ENCODE peak calls at places on chromosome 5, in seven cellular contexts. A is heart right ventricle, B is cardiac muscle cell, W is tibial artery, X is IMR-90, Q is colonic mucosa, M is GM12865. J is an unnamed sample.

GRCh38 chr5:179115845-179116524 is 55.8 kb downstream of the ZNF354C start:
- DNase-seq in A (no peak), B (no peak), W (no peak), X (no peak), Q (peak), M (no peak), J (peak)

GRCh38 chr5:154478224-154478565 is at the start of gene HAND1:
- DNase-seq in A (peak), B (no peak), W (no peak), X (no peak), Q (peak), M (no peak), J (no peak)

GRCh38 chr5:130710596-130710995 is 454.5 kb downstream of the HINT1 start:
- DNase-seq in A (no peak), B (peak), W (no peak), X (no peak), Q (peak), M (no peak), J (no peak)

GRCh38 chr5:147930759-147931158 is 24.4 kb upstream of the C5orf46 start:
- DNase-seq in A (no peak), B (no peak), W (no peak), X (no peak), Q (no peak), M (no peak), J (no peak)

GRCh38 chr5:179146277-179146676 is 86.1 kb downstream of the ZNF354C start:
- DNase-seq in A (no peak), B (no peak), W (no peak), X (no peak), Q (no peak), M (no peak), J (no peak)

GRCh38 chr5:5332287-5332686 is 90.2 kb upstream of the ICE1 start:
- DNase-seq in A (no peak), B (no peak), W (no peak), X (no peak), Q (no peak), M (no peak), J (no peak)

GRCh38 chr5:179345429-179346321 is at the start of gene ADAMTS2:
- DNase-seq in A (peak), B (peak), W (peak), X (peak), Q (peak), M (no peak), J (no peak)

GRCh38 chr5:89596821-89597220 is 713.8 kb upstream of the MEF2C start:
- DNase-seq in A (no peak), B (no peak), W (no peak), X (no peak), Q (no peak), M (no peak), J (no peak)

GRCh38 chr5:120293796-120294195 is 170.3 kb upstream of the PRR16 start:
- DNase-seq in A (no peak), B (peak), W (no peak), X (peak), Q (no peak), M (no peak), J (no peak)

GRCh38 chr5:116573617-116574431 is 799 bp downstream of the SEMA6A start:
- DNase-seq in A (peak), B (no peak), W (peak), X (no peak), Q (peak), M (peak), J (no peak)

GRCh38 chr5:144429405-144429804 is 258.7 kb downstream of the KCTD16 start:
- DNase-seq in A (no peak), B (no peak), W (no peak), X (no peak), Q (no peak), M (no peak), J (no peak)

GRCh38 chr5:59034498-59035186 is 451.8 kb downstream of the RAB3C start:
- DNase-seq in A (no peak), B (peak), W (no peak), X (peak), Q (no peak), M (peak), J (no peak)

GRCh38 chr5:141245250-141245717 is at the start of gene PCDHB15:
- DNase-seq in A (peak), B (peak), W (no peak), X (no peak), Q (no peak), M (no peak), J (no peak)

GRCh38 chr5:179763215-179763945 is 30.4 kb upstream of the LTC4S start:
- DNase-seq in A (peak), B (peak), W (peak), X (peak), Q (peak), M (peak), J (no peak)

GRCh38 chr5:137466888-137467287 is 32.2 kb downstream of the SPOCK1 start:
- DNase-seq in A (no peak), B (peak), W (peak), X (no peak), Q (no peak), M (no peak), J (no peak)

GRCh38 chr5:59596586-59597348 is 296.8 kb downstream of the PDE4D start:
- DNase-seq in A (no peak), B (peak), W (no peak), X (peak), Q (no peak), M (no peak), J (no peak)

GRCh38 chr5:3684118-3684517 is 88.5 kb downstream of the IRX1 start:
- DNase-seq in A (no peak), B (no peak), W (no peak), X (no peak), Q (no peak), M (no peak), J (no peak)

GRCh38 chr5:180463916-180464602 is 30.1 kb upstream of the CNOT6 start:
- DNase-seq in A (no peak), B (no peak), W (no peak), X (no peak), Q (no peak), M (no peak), J (no peak)

GRCh38 chr5:10935536-10935935 is 174.5 kb upstream of the DAP start:
- DNase-seq in A (no peak), B (no peak), W (no peak), X (no peak), Q (no peak), M (no peak), J (no peak)

GRCh38 chr5:71887680-71888079 is 168.6 kb downstream of the CARTPT start:
- DNase-seq in A (no peak), B (peak), W (no peak), X (peak), Q (no peak), M (peak), J (no peak)

GRCh38 chr5:74386571-74387334 is 253.8 kb downstream of the ENC1 start:
- DNase-seq in A (no peak), B (no peak), W (no peak), X (peak), Q (no peak), M (no peak), J (no peak)

GRCh38 chr5:116837876-116838568 is 263.4 kb upstream of the SEMA6A start:
- DNase-seq in A (no peak), B (peak), W (no peak), X (no peak), Q (no peak), M (no peak), J (no peak)

GRCh38 chr5:94667937-94668336 is 49.5 kb downstream of the SLF1 start:
- DNase-seq in A (no peak), B (no peak), W (no peak), X (no peak), Q (no peak), M (no peak), J (no peak)

GRCh38 chr5:75623846-75624245 is 12.6 kb downstream of the ANKDD1B start:
- DNase-seq in A (no peak), B (peak), W (no peak), X (peak), Q (no peak), M (no peak), J (no peak)

GRCh38 chr5:92504346-92504745 is 1076.7 kb downstream of the NR2F1-AS1 start:
- DNase-seq in A (no peak), B (no peak), W (no peak), X (peak), Q (no peak), M (peak), J (no peak)

GRCh38 chr5:130068988-130069387 is 164.7 kb downstream of the CHSY3 start:
- DNase-seq in A (no peak), B (no peak), W (no peak), X (no peak), Q (no peak), M (no peak), J (no peak)

GRCh38 chr5:69075522-69076169 is 18.2 kb upstream of the SLC30A5 start:
- DNase-seq in A (no peak), B (no peak), W (no peak), X (no peak), Q (peak), M (no peak), J (no peak)

GRCh38 chr5:69078921-69079537 is 14.8 kb upstream of the SLC30A5 start:
- DNase-seq in A (no peak), B (no peak), W (no peak), X (no peak), Q (no peak), M (no peak), J (no peak)

GRCh38 chr5:69079556-69079955 is 14.3 kb upstream of the SLC30A5 start:
- DNase-seq in A (no peak), B (no peak), W (no peak), X (no peak), Q (no peak), M (no peak), J (no peak)

DNA sequence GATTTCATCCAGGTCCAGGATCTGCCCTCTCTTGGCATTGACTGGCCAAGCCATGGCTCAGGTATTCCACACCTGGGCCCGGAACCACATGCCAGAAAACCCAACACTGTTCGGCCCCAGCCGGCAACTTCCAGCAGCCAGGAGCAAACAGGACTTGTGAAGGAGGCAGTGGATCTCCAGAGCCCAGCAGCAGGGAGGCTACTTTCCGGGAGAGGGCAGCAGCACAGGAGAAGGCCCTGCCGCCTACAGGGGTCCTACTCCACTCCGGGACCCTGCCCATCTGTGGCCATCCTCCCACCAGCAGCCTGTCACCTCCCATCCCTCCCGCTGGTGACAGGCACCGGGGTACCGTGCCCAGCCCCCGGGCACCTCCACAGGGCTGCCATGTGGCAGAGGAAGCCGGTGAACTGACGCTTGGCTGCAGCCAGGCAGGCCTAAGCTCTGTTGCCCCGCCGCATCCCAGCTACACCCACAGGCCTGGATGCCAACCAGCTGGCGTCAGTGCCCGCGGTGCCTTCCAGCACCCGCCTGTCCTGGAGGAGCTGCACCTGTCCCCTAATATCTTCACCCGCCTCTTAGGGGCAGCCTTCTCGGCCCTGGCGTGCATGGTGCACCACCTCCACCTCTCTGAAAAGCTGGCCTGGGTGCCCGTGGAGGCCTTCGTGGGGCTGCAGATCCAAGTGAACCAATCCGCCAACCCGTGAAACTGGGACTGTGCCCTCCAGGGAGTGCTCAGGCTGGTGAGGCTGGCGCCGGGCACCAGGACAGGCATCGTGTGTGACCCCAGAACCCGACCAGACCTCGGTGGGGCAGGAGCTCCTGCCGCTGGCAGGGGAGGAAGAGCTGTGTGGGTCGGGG is 18.9 kb upstream of the SLC30A5 start:
- DNase-seq in A (no peak), B (no peak), W (no peak), X (no peak), Q (no peak), M (no peak), J (no peak)
- TF ChIP-seq CTCF in A (no peak), B (no peak), W (no peak), X (no peak), Q (no peak), M (no peak), J (no peak)

GRCh38 chr5:77086611-77087483 is at the start of gene ZBED3:
- DNase-seq in A (peak), B (peak), W (peak), X (peak), Q (peak), M (peak), J (peak)
- TF ChIP-seq CTCF in A (peak), B (peak), W (peak), X (no peak), Q (no peak), M (no peak), J (no peak)

DNA sequence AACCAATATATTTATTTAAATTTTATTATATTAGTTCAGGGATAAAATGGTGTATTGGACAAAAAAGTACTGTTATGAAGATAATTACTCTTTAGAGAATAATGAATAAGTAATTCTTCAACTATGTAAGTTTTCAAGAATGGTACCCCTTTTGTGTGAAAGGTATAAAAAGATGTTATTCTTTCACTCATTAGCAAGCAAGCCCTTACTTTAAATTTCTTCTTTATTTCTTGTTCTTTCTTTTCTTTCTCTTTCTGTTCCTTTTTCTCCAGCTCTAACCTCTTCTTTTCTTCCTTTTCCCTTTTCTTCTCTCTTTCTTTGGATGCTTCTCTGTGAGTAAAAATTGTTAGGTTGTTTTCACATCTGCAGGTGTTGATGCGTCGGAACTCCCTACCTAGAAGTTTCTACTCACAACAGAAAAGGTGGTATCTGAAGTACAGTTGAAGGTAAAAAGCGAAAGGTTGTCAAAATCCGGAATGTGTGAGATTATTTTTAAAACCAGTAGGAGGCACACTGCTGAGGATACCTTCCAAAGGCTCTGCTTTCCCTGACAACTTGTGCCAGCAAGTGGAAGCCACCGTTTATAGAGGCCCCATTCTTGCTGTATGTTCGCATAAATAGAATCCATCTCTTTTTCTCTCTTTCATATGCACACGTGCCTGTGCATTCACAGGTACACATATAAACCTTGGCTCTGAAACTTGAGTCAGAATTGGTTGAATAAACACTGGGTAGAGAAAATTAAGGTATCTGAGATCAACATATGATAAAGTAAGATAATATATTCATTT is 63.4 kb upstream of the RICTOR start:
- DNase-seq in A (no peak), B (no peak), W (no peak), X (no peak), Q (no peak), M (no peak), J (no peak)
- TF ChIP-seq CTCF in A (no peak), B (peak), W (no peak), X (peak), Q (no peak), M (no peak), J (no peak)

DNA sequence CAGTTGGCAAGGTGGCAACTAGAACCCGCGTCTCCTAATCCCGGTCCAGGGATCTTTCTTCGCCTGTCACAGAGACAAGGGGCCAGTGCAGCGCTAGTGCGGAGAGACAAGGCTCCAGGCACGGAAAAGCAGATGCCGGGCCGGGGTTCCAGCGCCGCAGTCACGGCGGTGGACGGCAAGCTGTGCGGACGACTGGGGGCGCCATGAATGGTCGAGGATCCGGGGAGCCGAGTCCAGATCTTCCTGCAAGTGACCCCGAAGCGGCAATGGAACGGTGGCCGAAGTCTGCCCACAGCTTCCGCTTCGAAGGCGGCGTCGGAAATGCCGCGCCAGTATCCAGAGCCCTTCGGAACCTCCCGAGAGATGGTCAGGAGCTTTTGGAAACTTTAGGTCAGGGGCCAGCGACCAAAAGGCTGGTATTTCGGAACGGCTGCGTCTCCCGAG is 625 bp upstream of the FAF2 start:
- DNase-seq in A (no peak), B (no peak), W (no peak), X (no peak), Q (no peak), M (no peak), J (no peak)
- TF ChIP-seq CTCF in A (no peak), B (no peak), W (no peak), X (peak), Q (no peak), M (no peak), J (no peak)

DNA sequence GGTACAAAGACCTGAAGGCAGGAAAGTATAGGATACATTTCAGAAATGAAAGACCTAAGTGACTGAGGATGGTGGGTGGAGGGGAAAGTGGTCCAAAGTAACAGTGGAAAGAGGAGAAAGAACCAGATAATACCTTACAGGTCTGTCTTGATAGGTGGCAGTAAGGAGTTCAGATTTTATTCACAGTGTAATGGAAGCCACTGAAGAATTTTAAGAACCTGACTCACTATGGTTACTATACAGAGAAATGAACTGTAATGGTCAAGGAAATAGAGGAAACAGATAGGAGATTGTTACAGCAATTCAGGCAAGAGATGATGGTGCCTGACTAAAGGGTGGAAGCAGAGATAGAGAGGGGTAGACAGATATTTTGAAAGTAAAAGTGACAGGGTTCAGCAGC is 46.5 kb downstream of the EPB41L4A start:
- DNase-seq in A (no peak), B (no peak), W (no peak), X (no peak), Q (no peak), M (no peak), J (no peak)
- TF ChIP-seq CTCF in A (no peak), B (no peak), W (no peak), X (no peak), Q (no peak), M (no peak), J (no peak)

GRCh38 chr5:82319977-82320376 is 41.8 kb upstream of the RPS23 start:
- DNase-seq in A (no peak), B (no peak), W (no peak), X (no peak), Q (no peak), M (no peak), J (no peak)
- TF ChIP-seq CTCF in A (no peak), B (no peak), W (no peak), X (no peak), Q (no peak), M (no peak), J (no peak)